ENCODE peak calls at places on chromosomes 1 and 21, in nine cellular contexts. W is AG08396; L is tibial artery; K is chondrocyte; G is hepatic stellate cell; Q is NCI-H2029 treated with DMSO at 0.1 percent for 48 hours; J is stimulated activated CD8-positive, alpha-beta memory T cell treated with anti-CD3 and anti-CD28 coated beads, Interleukin-2, amount 100 ng/mL, for 48 hours; F is MCF 10A; X is cardiac septum. T is an unnamed sample.

GRCh38 chr1:113991467-113991997 is 12.3 kb downstream of the OLFML3 start:
- DNase-seq in L (no peak), F (no peak), G (no peak), X (no peak), K (no peak), J (no peak), W (no peak), Q (no peak), T (no peak)

GRCh38 chr21:44509539-44509938 is 30.5 kb downstream of the KRTAP10-1 start:
- DNase-seq in W (peak; percentile 55), F (peak; percentile 59), L (no peak), K (peak; percentile 81), G (no peak), J (no peak), X (peak; percentile 81), Q (peak; percentile 92), T (peak; percentile 91)

GRCh38 chr1:231929311-231929710 is 302.7 kb downstream of the DISC1 start:
- DNase-seq in G (peak; percentile 45), W (no peak), Q (no peak), K (no peak), J (no peak), F (peak; percentile 90), L (no peak), X (no peak), T (no peak)

GRCh38 chr1:5565726-5566125 is 426.5 kb downstream of the NPHP4 start:
- DNase-seq in W (no peak), F (no peak), X (no peak), K (no peak), J (no peak), Q (no peak), G (no peak), L (no peak), T (no peak)

GRCh38 chr21:39685236-39685635 is 59.7 kb upstream of the IGSF5 start:
- DNase-seq in X (no peak), J (no peak), G (no peak), Q (no peak), F (no peak), K (no peak), L (no peak), W (no peak), T (no peak)

GRCh38 chr1:212512731-212513559 is 80.2 kb downstream of the NENF start:
- DNase-seq in K (no peak), W (peak; percentile 27), G (no peak), F (peak; percentile 73), L (no peak), J (no peak), Q (no peak), X (no peak), T (no peak)

GRCh38 chr1:159986531-159986930 is 32.5 kb upstream of the SLAMF9 start:
- DNase-seq in W (no peak), X (no peak), G (no peak), L (no peak), F (no peak), K (no peak), J (no peak), Q (no peak), T (no peak)

GRCh38 chr21:43269981-43270670 is 101.3 kb downstream of the CRYAA start:
- DNase-seq in W (no peak), Q (no peak), J (no peak), X (peak; percentile 71), K (peak; percentile 36), L (no peak), F (no peak), G (no peak), T (peak; percentile 32)

GRCh38 chr21:42431196-42431595 is 27.5 kb downstream of the UBASH3A start:
- DNase-seq in K (no peak), F (no peak), J (no peak), Q (no peak), G (no peak), L (no peak), X (no peak), W (no peak), T (no peak)

GRCh38 chr1:79859212-79859948 is 852.9 kb upstream of the ADGRL4 start:
- DNase-seq in G (peak; percentile 12), L (no peak), X (no peak), W (peak; percentile 6), F (peak; percentile 33), J (no peak), K (no peak), Q (no peak), T (no peak)

GRCh38 chr1:17292299-17293198 is 15.4 kb upstream of the PADI4 start:
- DNase-seq in F (peak; percentile 81), G (no peak), Q (no peak), J (no peak), K (no peak), W (no peak), X (no peak), L (no peak), T (no peak)

GRCh38 chr1:27598288-27598687 is 5.7 kb downstream of the AHDC1 start:
- DNase-seq in L (peak; percentile 62), X (no peak), Q (no peak), W (no peak), G (peak; percentile 84), J (no peak), K (no peak), F (no peak), T (peak; percentile 88)

GRCh38 chr1:58881471-58881994 is 97.7 kb upstream of the JUN start:
- DNase-seq in G (no peak), F (peak; percentile 92), L (peak; percentile 69), J (no peak), X (no peak), K (no peak), W (peak; percentile 49), Q (no peak), T (no peak)

GRCh38 chr1:240455228-240455821 is 156.6 kb downstream of the GREM2 start:
- DNase-seq in X (no peak), F (peak; percentile 65), K (no peak), W (no peak), G (no peak), Q (no peak), L (no peak), J (no peak), T (no peak)

GRCh38 chr1:110927484-110928075 is 36.1 kb downstream of the LRIF1 start:
- DNase-seq in L (no peak), K (no peak), G (no peak), F (peak; percentile 34), J (no peak), X (no peak), W (no peak), Q (no peak), T (no peak)

GRCh38 chr1:113976609-113977278 is 2.5 kb upstream of the OLFML3 start:
- DNase-seq in J (no peak), Q (no peak), X (no peak), W (peak; percentile 34), G (no peak), L (peak; percentile 36), F (no peak), K (no peak), T (no peak)

GRCh38 chr1:206774096-206774495 is 1.8 kb upstream of the IL10 start:
- DNase-seq in Q (no peak), G (no peak), L (no peak), X (no peak), J (no peak), W (no peak), F (no peak), K (no peak), T (no peak)

GRCh38 chr1:230291731-230292620 is 134.2 kb downstream of the PGBD5 start:
- DNase-seq in X (peak; percentile 67), J (no peak), L (peak; percentile 15), Q (no peak), W (no peak), F (no peak), G (no peak), K (peak; percentile 84), T (no peak)

GRCh38 chr21:37532868-37533780 is 166.6 kb downstream of the DYRK1A start:
- DNase-seq in X (no peak), F (peak; percentile 91), J (peak; percentile 38), W (no peak), Q (no peak), L (no peak), K (no peak), G (no peak), T (peak; percentile 71)

T was measured in right cardiac atrium.